ENCODE peak calls at places on chromosome 1, in eight cellular contexts. X is glutamatergic neuron, C is nephron progenitor cell, B is fibroblast of pulmonary artery, S is right atrium auricular region, A is fibroblast of lung, P is GM20000, H is endothelial cell. F is an unnamed sample.

GRCh38 chr1:62613890-62614289 is 16.6 kb downstream of the ANGPTL3 start:
- DNase-seq in X (no peak), C (no peak), B (peak; percentile 20), S (no peak), A (peak; percentile 48), P (no peak), H (no peak), F (no peak)

GRCh38 chr1:162696286-162696862 is 64.1 kb downstream of the DDR2 start:
- DNase-seq in X (peak; percentile 71), C (peak; percentile 70), B (peak; percentile 95), S (peak; percentile 82), A (peak; percentile 90), P (no peak), H (peak; percentile 59), F (peak; percentile 62)

GRCh38 chr1:86445919-86446318 is 21.9 kb downstream of the CLCA2 start:
- DNase-seq in X (no peak), C (no peak), B (no peak), S (no peak), A (no peak), P (no peak), H (no peak), F (no peak)

GRCh38 chr1:216616425-216616824 is 106.8 kb downstream of the ESRRG start:
- DNase-seq in X (no peak), C (no peak), B (no peak), S (no peak), A (no peak), P (no peak), H (no peak), F (no peak)

GRCh38 chr1:75502776-75503175 is 108.1 kb downstream of the SLC44A5 start:
- DNase-seq in X (no peak), C (no peak), B (peak; percentile 68), S (no peak), A (peak; percentile 91), P (no peak), H (no peak), F (peak; percentile 24)

GRCh38 chr1:56302878-56303277 is 276.5 kb downstream of the PLPP3 start:
- DNase-seq in X (no peak), C (no peak), B (no peak), S (no peak), A (peak; percentile 62), P (no peak), H (no peak), F (no peak)

GRCh38 chr1:175530981-175531380 is 212.4 kb downstream of the TNR start:
- DNase-seq in X (no peak), C (no peak), B (no peak), S (no peak), A (no peak), P (no peak), H (no peak), F (no peak)

GRCh38 chr1:84266748-84267147 is 34.8 kb upstream of the SAMD13 start:
- DNase-seq in X (no peak), C (no peak), B (no peak), S (no peak), A (no peak), P (no peak), H (no peak), F (no peak)

GRCh38 chr1:33163621-33164071 is 18.2 kb downstream of the TRIM62 start:
- DNase-seq in X (no peak), C (peak; percentile 71), B (peak; percentile 40), S (no peak), A (peak; percentile 93), P (no peak), H (no peak), F (no peak)

GRCh38 chr1:172719066-172719627 is 60.2 kb downstream of the FASLG start:
- DNase-seq in X (no peak), C (no peak), B (peak; percentile 23), S (no peak), A (peak; percentile 94), P (no peak), H (no peak), F (no peak)

GRCh38 chr1:6603851-6604558 is 1.3 kb upstream of the KLHL21 start:
- DNase-seq in X (no peak), C (peak; percentile 63), B (peak; percentile 91), S (peak; percentile 92), A (peak; percentile 92), P (no peak), H (peak; percentile 56), F (peak; percentile 46)

GRCh38 chr1:169112241-169112640 is 5.8 kb downstream of the ATP1B1 start:
- DNase-seq in X (no peak), C (no peak), B (peak; percentile 63), S (no peak), A (no peak), P (no peak), H (no peak), F (no peak)

GRCh38 chr1:186404454-186405051 is 28.9 kb downstream of the ODR4 start:
- DNase-seq in X (no peak), C (no peak), B (peak; percentile 92), S (no peak), A (peak; percentile 47), P (peak; percentile 28), H (no peak), F (peak; percentile 13)

GRCh38 chr1:219837274-219837993 is 90.9 kb downstream of the SLC30A10 start:
- DNase-seq in X (no peak), C (peak; percentile 24), B (peak; percentile 69), S (no peak), A (peak; percentile 50), P (peak; percentile 40), H (peak; percentile 51), F (peak; percentile 55)

GRCh38 chr1:30715216-30715615 is 8.2 kb downstream of the MATN1 start:
- DNase-seq in X (peak; percentile 75), C (no peak), B (no peak), S (no peak), A (no peak), P (no peak), H (no peak), F (peak; percentile 29)

GRCh38 chr1:244757091-244757939 is 78.1 kb upstream of the COX20 start:
- DNase-seq in X (no peak), C (no peak), B (peak; percentile 36), S (no peak), A (peak; percentile 83), P (no peak), H (no peak), F (no peak)

DNA sequence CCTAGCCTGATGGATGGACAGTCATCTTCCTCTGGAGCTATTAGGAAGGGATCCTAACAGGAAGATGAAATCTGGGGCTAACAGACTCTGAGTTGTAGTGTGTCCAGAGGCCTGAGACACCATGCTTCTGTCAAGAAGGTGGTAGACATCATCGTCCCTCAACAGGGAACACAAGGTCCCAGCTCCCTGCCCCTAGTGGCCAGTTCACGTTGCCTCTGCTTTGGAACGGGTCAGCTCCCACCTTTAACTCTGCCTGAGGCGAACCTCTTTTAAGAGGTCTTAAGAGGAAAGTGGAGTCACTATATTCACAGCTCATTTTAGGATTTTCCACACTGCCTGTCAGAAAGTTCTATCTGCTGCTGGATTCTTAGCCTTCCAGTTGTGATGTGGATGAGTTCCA is 28.3 kb downstream of the LRRC71 start:
- DNase-seq in X (no peak), C (no peak), B (no peak), S (no peak), A (no peak), P (no peak), H (no peak), F (no peak)
- TF ChIP-seq CTCF in X (peak; percentile 20), C (no peak), B (peak; percentile 39), S (no peak), A (no peak), P (no peak), H (peak; percentile 46), F (no peak)

DNA sequence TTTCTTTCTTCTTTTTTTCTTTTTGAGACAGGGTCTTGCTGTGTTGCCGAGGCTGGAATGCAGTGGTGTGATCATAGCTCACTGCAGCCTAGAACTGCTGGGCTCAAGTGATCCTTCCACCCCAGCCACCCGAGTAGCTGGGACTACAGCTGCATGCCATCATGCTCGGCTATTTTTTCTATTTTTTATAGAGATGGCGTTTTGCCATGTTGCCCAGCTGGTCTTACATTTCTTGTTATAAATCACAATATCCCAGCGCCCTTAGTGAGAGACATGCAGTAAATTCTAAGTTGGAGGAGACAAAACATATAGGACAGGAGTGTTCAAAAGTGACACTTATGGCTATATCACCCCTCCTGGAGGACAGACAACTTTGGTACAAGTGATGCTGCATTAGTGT is 31.3 kb upstream of the ACTN2 start:
- DNase-seq in X (no peak), C (no peak), B (peak; percentile 26), S (no peak), A (no peak), P (no peak), H (no peak), F (no peak)
- TF ChIP-seq CTCF in X (no peak), C (no peak), B (no peak), S (no peak), A (no peak), P (no peak), H (no peak), F (no peak)

GRCh38 chr1:156750191-156750931 is 1.1 kb downstream of the HDGF start:
- DNase-seq in X (no peak), C (no peak), B (no peak), S (no peak), A (peak; percentile 38), P (no peak), H (no peak), F (peak; percentile 64)

GRCh38 chr1:156751724-156752481 is 428 bp upstream of the HDGF start:
- DNase-seq in X (peak; percentile 98), C (peak; percentile 95), B (peak; percentile 97), S (peak; percentile 97), A (peak; percentile 98), P (peak; percentile 98), H (peak; percentile 96), F (peak; percentile 98)

GRCh38 chr1:156749429-156750118 is 1.9 kb downstream of the HDGF start:
- DNase-seq in X (no peak), C (no peak), B (no peak), S (no peak), A (no peak), P (no peak), H (no peak), F (no peak)

GRCh38 chr1:156752843-156753486 is 1.5 kb upstream of the HDGF start:
- DNase-seq in X (no peak), C (no peak), B (peak; percentile 46), S (no peak), A (no peak), P (no peak), H (no peak), F (no peak)

GRCh38 chr1:156750932-156751723 is at the start of gene HDGF:
- DNase-seq in X (peak; percentile 68), C (peak; percentile 61), B (no peak), S (no peak), A (peak; percentile 29), P (no peak), H (peak; percentile 61), F (peak; percentile 71)
- TF ChIP-seq CTCF in X (peak; percentile 31), C (no peak), B (no peak), S (no peak), A (no peak), P (no peak), H (no peak), F (peak; percentile 12)

DNA sequence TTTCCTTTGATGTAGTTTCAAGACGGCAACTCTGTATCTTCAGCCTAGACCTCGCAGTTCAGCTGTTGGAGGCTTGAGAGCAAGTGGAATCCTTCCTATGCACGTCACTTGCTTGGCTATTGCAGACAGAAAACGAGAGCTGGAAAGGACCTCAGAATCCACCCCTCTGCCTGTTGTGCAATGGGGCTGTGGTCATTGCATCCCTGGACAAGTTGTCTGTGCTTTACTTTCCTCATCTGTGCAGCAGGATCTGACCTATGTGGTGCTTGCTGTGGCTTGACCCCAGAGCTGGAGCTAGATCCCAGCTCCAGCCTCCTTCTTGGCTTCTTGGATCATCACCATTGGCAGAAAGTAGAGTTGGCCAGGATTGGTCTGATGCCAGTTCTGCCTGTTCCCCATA is 50.0 kb upstream of the IGSF21 start:
- DNase-seq in X (no peak), C (no peak), B (no peak), S (no peak), A (no peak), P (no peak), H (no peak), F (no peak)
- TF ChIP-seq CTCF in X (no peak), C (no peak), B (no peak), S (no peak), A (no peak), P (no peak), H (no peak), F (no peak)